ENCODE peak calls at places on chromosomes 5 and 9, in seven cellular contexts. Y is nephron progenitor cell; X is activated CD8-positive, alpha-beta memory T cell treated with anti-CD3 and anti-CD28 coated beads, Interleukin-2, amount 10 ng/mL, durations not matched to agents 7 days and 5 days; D is activated T-cell treated with anti-CD3 and anti-CD28 coated beads for 4 hours; V is iris pigment epithelial cell; O is foreskin fibroblast; T is AG04450. R is an unnamed sample.

GRCh38 chr9:137068539-137069507 is 1.5 kb downstream of the SAPCD2 start:
- DNase-seq in O (no peak), V (no peak), Y (no peak), X (no peak), T (no peak), D (no peak), R (no peak)

GRCh38 chr5:2269656-2270055 is 386.9 kb upstream of the IRX4 start:
- DNase-seq in O (no peak), D (no peak), T (no peak), Y (no peak), V (no peak), X (no peak), R (no peak)

GRCh38 chr5:171701138-171701537 is 84.5 kb upstream of the SMIM23 start:
- DNase-seq in T (no peak), D (no peak), O (no peak), Y (no peak), V (no peak), X (peak; percentile 35), R (no peak)

GRCh38 chr5:36691993-36692392 is 85.6 kb downstream of the SLC1A3 start:
- DNase-seq in Y (no peak), X (no peak), T (no peak), O (peak; percentile 61), V (no peak), D (no peak), R (no peak)

GRCh38 chr5:140988036-140988997 is 22.0 kb downstream of the PCDHAC2 start:
- DNase-seq in V (no peak), O (no peak), Y (no peak), X (no peak), D (no peak), T (no peak), R (no peak)

GRCh38 chr5:133610489-133611356 is 1.6 kb downstream of the FSTL4 start:
- DNase-seq in O (peak; percentile 14), V (peak; percentile 38), X (peak; percentile 48), T (no peak), Y (peak; percentile 88), D (no peak), R (no peak)

GRCh38 chr9:113619156-113619861 is 155.8 kb downstream of the RGS3 start:
- DNase-seq in O (no peak), D (no peak), T (no peak), V (no peak), Y (no peak), X (no peak), R (no peak)

GRCh38 chr5:21802869-21803490 is 1050.2 kb downstream of the CDH12 start:
- DNase-seq in V (peak; percentile 40), X (no peak), Y (no peak), D (no peak), T (no peak), O (no peak), R (no peak)

GRCh38 chr5:142120247-142120935 is 11.8 kb downstream of the NDFIP1 start:
- DNase-seq in Y (no peak), D (no peak), O (no peak), V (no peak), X (no peak), T (no peak), R (no peak)

GRCh38 chr9:14082732-14083131 is 231.2 kb downstream of the NFIB start:
- DNase-seq in Y (no peak), T (no peak), D (no peak), V (no peak), O (no peak), X (no peak), R (no peak)

GRCh38 chr9:20551236-20551635 is 71.1 kb downstream of the MLLT3 start:
- DNase-seq in V (no peak), D (no peak), O (no peak), Y (no peak), X (no peak), T (no peak), R (no peak)

GRCh38 chr9:85944672-85945071 is 3.7 kb downstream of the NAA35 start:
- DNase-seq in Y (no peak), X (no peak), D (no peak), T (no peak), V (no peak), O (no peak), R (no peak)

GRCh38 chr9:108761530-108762347 is 94.0 kb downstream of the ACTL7B start:
- DNase-seq in O (peak; percentile 44), Y (peak; percentile 66), X (peak; percentile 43), V (peak; percentile 48), D (no peak), T (peak; percentile 13), R (peak; percentile 66)

GRCh38 chr5:10652151-10652550 is 88.3 kb downstream of the ANKRD33B start:
- DNase-seq in V (no peak), O (no peak), D (no peak), T (no peak), X (no peak), Y (no peak), R (peak; percentile 40)

GRCh38 chr5:2998106-2998505 is 246.6 kb upstream of the IRX2 start:
- DNase-seq in O (no peak), V (no peak), X (no peak), Y (no peak), T (no peak), D (no peak), R (no peak)

GRCh38 chr5:135535820-135536801 is at the start of gene NEUROG1:
- DNase-seq in X (no peak), T (no peak), V (no peak), D (no peak), O (no peak), Y (peak; percentile 74), R (no peak)

GRCh38 chr5:139017624-139018023 is 142.5 kb upstream of the LRRTM2 start:
- DNase-seq in D (no peak), V (no peak), T (no peak), O (no peak), Y (no peak), X (no peak), R (no peak)

GRCh38 chr9:99383536-99383935 is 161.5 kb downstream of the SEC61B start:
- DNase-seq in T (no peak), Y (no peak), O (no peak), X (no peak), D (no peak), V (no peak), R (no peak)

GRCh38 chr9:98101868-98102273 is 17.2 kb downstream of the TRIM14 start:
- DNase-seq in T (no peak), V (peak; percentile 59), O (no peak), X (peak; percentile 94), Y (no peak), D (peak; percentile 51), R (no peak)

GRCh38 chr5:121503111-121503840 is 348.4 kb upstream of the FTMT start:
- DNase-seq in T (no peak), D (no peak), O (no peak), V (no peak), X (no peak), Y (peak; percentile 26), R (no peak)

GRCh38 chr5:111299067-111299481 is 74.9 kb downstream of the CAMK4 start:
- DNase-seq in D (no peak), X (no peak), Y (no peak), V (no peak), T (no peak), O (no peak), R (no peak)

R was measured in CD14-positive monocyte.